ENCODE peak calls at places on chromosomes 1 and 21, in five cellular contexts. One of them, this sample, is unnamed.

GRCh38 chr1:167627865-167628641 is 2.0 kb upstream of the RCSD1 start:
- DNase-seq in upper lobe of left lung: no peak
- DNase-seq in foreskin fibroblast: no peak
- DNase-seq in IMR-90: no peak
- DNase-seq in tibial artery: no peak
- DNase-seq in this sample: no peak

GRCh38 chr1:15610167-15610566 is 7.1 kb upstream of the DDI2 start:
- DNase-seq in foreskin fibroblast: no peak
- DNase-seq in tibial artery: no peak
- DNase-seq in IMR-90: no peak
- DNase-seq in upper lobe of left lung: no peak
- DNase-seq in this sample: no peak

GRCh38 chr1:3219725-3220467 is 150.9 kb downstream of the PRDM16 start:
- DNase-seq in foreskin fibroblast: no peak
- DNase-seq in upper lobe of left lung: peak; percentile 66
- DNase-seq in tibial artery: no peak
- DNase-seq in IMR-90: no peak
- DNase-seq in this sample: no peak

GRCh38 chr1:107786214-107786842 is 178.7 kb downstream of the VAV3 start:
- DNase-seq in upper lobe of left lung: no peak
- DNase-seq in tibial artery: no peak
- DNase-seq in IMR-90: no peak
- DNase-seq in foreskin fibroblast: no peak
- DNase-seq in this sample: no peak

GRCh38 chr1:165910764-165911421 is 83.5 kb downstream of the UCK2 start:
- DNase-seq in upper lobe of left lung: peak; percentile 19
- DNase-seq in foreskin fibroblast: no peak
- DNase-seq in IMR-90: no peak
- DNase-seq in tibial artery: peak; percentile 60
- DNase-seq in this sample: peak; percentile 29

GRCh38 chr1:36881541-36881940 is 152.8 kb downstream of the GRIK3 start:
- DNase-seq in upper lobe of left lung: no peak
- DNase-seq in IMR-90: no peak
- DNase-seq in tibial artery: no peak
- DNase-seq in foreskin fibroblast: no peak
- DNase-seq in this sample: no peak

GRCh38 chr1:108877324-108877812 is 583 bp downstream of the GPSM2 start:
- DNase-seq in upper lobe of left lung: no peak
- DNase-seq in IMR-90: peak; percentile 30
- DNase-seq in tibial artery: peak; percentile 32
- DNase-seq in foreskin fibroblast: peak; percentile 69
- DNase-seq in this sample: no peak

GRCh38 chr1:3477241-3478109 is 23.0 kb downstream of the ARHGEF16 start:
- DNase-seq in upper lobe of left lung: peak; percentile 60
- DNase-seq in foreskin fibroblast: no peak
- DNase-seq in tibial artery: no peak
- DNase-seq in IMR-90: no peak
- DNase-seq in this sample: no peak

GRCh38 chr1:64073705-64074104 is 129.7 kb upstream of the UBE2U start:
- DNase-seq in tibial artery: no peak
- DNase-seq in IMR-90: no peak
- DNase-seq in upper lobe of left lung: no peak
- DNase-seq in foreskin fibroblast: no peak
- DNase-seq in this sample: no peak

DNA sequence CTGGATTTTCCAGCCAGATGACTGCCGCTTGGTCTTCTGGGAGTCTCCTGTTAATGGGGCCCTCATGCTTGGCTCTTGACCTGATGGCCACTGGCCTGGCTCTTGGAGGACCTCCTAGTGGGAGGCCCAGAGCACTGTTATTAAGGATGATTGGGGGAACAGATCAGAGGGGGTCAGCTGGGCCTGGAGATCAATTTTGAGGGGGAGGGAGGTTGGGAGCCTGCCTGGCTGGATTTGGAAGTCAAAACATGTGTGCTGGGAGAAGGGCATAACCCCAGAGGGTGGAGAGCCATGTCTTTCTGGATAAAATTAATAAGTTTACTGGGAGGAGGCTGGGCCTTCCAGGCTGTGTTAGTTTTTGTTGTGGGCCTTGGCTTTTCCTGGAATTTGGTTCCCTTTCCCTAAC is 1.3 kb downstream of the FGGY start:
- DNase-seq in foreskin fibroblast: peak; percentile 43
- DNase-seq in IMR-90: no peak
- DNase-seq in upper lobe of left lung: no peak
- DNase-seq in tibial artery: peak; percentile 35
- DNase-seq in this sample: peak; percentile 42
- TF ChIP-seq CTCF in foreskin fibroblast: no peak
- TF ChIP-seq CTCF in IMR-90: no peak
- TF ChIP-seq CTCF in upper lobe of left lung: no peak
- TF ChIP-seq CTCF in tibial artery: no peak
- TF ChIP-seq CTCF in this sample: no peak

GRCh38 chr1:114076308-114076707 is 77.4 kb downstream of the SYT6 start:
- DNase-seq in IMR-90: no peak
- DNase-seq in upper lobe of left lung: no peak
- DNase-seq in foreskin fibroblast: no peak
- DNase-seq in tibial artery: no peak
- DNase-seq in this sample: no peak

GRCh38 chr1:114075546-114076249 is 78.0 kb downstream of the SYT6 start:
- DNase-seq in tibial artery: no peak
- DNase-seq in upper lobe of left lung: no peak
- DNase-seq in IMR-90: no peak
- DNase-seq in foreskin fibroblast: no peak
- DNase-seq in this sample: no peak

GRCh38 chr1:114077188-114077587 is 76.5 kb downstream of the SYT6 start:
- DNase-seq in IMR-90: no peak
- DNase-seq in tibial artery: no peak
- DNase-seq in upper lobe of left lung: no peak
- DNase-seq in foreskin fibroblast: no peak
- DNase-seq in this sample: no peak

GRCh38 chr1:114075082-114075481 is 78.6 kb downstream of the SYT6 start:
- DNase-seq in upper lobe of left lung: no peak
- DNase-seq in foreskin fibroblast: no peak
- DNase-seq in tibial artery: no peak
- DNase-seq in IMR-90: no peak
- DNase-seq in this sample: no peak

GRCh38 chr1:114072246-114072645 is 81.4 kb downstream of the SYT6 start:
- DNase-seq in foreskin fibroblast: no peak
- DNase-seq in IMR-90: no peak
- DNase-seq in upper lobe of left lung: no peak
- DNase-seq in tibial artery: no peak
- DNase-seq in this sample: no peak
- TF ChIP-seq CTCF in foreskin fibroblast: no peak
- TF ChIP-seq CTCF in IMR-90: no peak
- TF ChIP-seq CTCF in upper lobe of left lung: no peak
- TF ChIP-seq CTCF in tibial artery: no peak
- TF ChIP-seq CTCF in this sample: no peak

DNA sequence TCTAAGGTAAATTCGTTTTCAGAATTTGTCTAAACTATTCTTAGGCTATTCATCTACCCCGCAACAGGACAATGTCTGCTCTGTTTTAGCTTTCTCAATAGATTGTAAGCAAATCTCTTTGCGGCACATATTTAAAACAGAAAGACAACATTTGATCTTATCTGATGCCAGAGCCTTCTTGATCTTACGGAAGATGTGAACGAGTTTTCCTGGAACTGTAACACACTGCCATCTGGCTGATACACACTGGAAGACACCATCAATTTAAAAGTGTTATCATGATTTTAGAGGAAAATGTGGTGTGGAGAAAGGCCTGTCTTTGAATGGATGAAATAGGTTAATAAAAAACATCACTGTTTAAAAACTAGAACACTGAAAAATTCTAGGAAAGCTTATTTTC is 36.1 kb downstream of the COA6 start:
- DNase-seq in tibial artery: no peak
- DNase-seq in foreskin fibroblast: peak; percentile 22
- DNase-seq in upper lobe of left lung: no peak
- DNase-seq in IMR-90: peak; percentile 8
- DNase-seq in this sample: no peak
- TF ChIP-seq CTCF in tibial artery: no peak
- TF ChIP-seq CTCF in foreskin fibroblast: no peak
- TF ChIP-seq CTCF in upper lobe of left lung: no peak
- TF ChIP-seq CTCF in IMR-90: no peak
- TF ChIP-seq CTCF in this sample: no peak

DNA sequence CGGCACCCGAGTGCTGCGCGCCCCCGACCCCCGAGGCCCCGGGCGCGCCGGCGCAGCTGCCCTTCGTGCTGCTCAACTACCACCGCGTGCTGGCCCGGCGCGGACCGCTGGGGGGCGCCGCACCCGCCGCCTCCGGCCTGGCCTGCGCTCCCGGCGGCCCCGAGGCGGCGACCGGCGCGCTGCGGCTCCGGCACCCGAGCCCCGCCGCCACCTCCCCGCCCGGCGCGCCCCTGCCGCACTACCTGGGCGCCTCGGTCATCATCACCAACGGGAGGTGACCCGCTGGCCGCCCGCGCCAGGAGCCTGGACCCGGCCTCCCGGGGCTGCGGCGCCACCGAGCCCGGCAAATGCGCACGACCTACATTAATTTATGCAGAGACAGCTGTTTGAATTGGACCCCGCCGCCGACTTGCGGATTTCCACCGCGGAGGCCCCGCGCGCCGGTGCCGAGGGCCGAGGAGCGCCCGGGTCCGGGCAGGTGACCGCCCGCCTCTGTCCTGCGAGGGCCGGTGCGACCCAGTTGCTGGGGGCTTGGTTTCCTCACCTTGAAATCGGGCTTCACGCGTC is 49.0 kb downstream of the SIM2 start:
- DNase-seq in IMR-90: peak; percentile 34
- DNase-seq in tibial artery: no peak
- DNase-seq in foreskin fibroblast: peak; percentile 73
- DNase-seq in upper lobe of left lung: peak; percentile 91
- DNase-seq in this sample: no peak
- TF ChIP-seq CTCF in IMR-90: peak; percentile 56
- TF ChIP-seq CTCF in tibial artery: peak; percentile 23
- TF ChIP-seq CTCF in foreskin fibroblast: no peak
- TF ChIP-seq CTCF in upper lobe of left lung: peak; percentile 35
- TF ChIP-seq CTCF in this sample: no peak

DNA sequence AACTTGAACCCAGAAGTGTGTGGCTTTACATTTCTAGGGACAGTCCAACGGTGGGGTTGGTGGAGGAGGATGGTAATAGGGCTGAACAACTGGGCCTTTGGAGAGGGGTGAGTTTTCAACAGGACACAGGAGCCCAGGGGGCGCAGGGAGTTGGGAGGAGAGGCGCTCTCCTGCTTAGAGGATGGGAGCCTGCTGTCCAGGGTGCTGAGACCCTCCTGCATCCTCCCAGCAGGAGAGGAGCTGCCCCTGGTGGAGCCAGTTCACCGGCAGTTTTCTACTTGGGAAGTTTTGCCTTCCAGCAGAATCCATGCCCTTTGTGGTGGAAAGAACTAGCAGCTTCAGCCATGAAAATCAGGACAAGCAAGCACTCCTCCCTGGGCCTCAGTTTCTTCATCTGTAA is 8.6 kb downstream of the KCNC4 start:
- DNase-seq in upper lobe of left lung: no peak
- DNase-seq in foreskin fibroblast: no peak
- DNase-seq in IMR-90: peak; percentile 30
- DNase-seq in tibial artery: no peak
- DNase-seq in this sample: no peak
- TF ChIP-seq CTCF in upper lobe of left lung: no peak
- TF ChIP-seq CTCF in foreskin fibroblast: no peak
- TF ChIP-seq CTCF in IMR-90: peak; percentile 9
- TF ChIP-seq CTCF in tibial artery: no peak
- TF ChIP-seq CTCF in this sample: no peak